ENCODE peak calls at places on chromosomes 12 and 14, in four cellular contexts. One of them, this sample, is unnamed.

GRCh38 chr14:101480022-101480746 is 81.1 kb upstream of the DIO3 start:
- DNase-seq in stomach: peak
- DNase-seq in sigmoid colon: peak
- DNase-seq in brain microvascular endothelial cell: no peak
- DNase-seq in this sample: no peak

GRCh38 chr14:37508500-37508899 is 86.5 kb downstream of the FOXA1 start:
- DNase-seq in sigmoid colon: no peak
- DNase-seq in stomach: no peak
- DNase-seq in brain microvascular endothelial cell: no peak
- DNase-seq in this sample: peak

GRCh38 chr12:57726151-57726883 is 12.2 kb downstream of the AGAP2 start:
- DNase-seq in stomach: peak
- DNase-seq in sigmoid colon: peak
- DNase-seq in brain microvascular endothelial cell: peak
- DNase-seq in this sample: peak

GRCh38 chr12:124929649-124930419 is 15.4 kb upstream of the UBC start:
- DNase-seq in brain microvascular endothelial cell: no peak
- DNase-seq in sigmoid colon: peak
- DNase-seq in stomach: no peak
- DNase-seq in this sample: no peak

GRCh38 chr14:31510855-31511254 is 23.0 kb upstream of the GPR33 start:
- DNase-seq in stomach: no peak
- DNase-seq in brain microvascular endothelial cell: no peak
- DNase-seq in sigmoid colon: no peak
- DNase-seq in this sample: no peak

GRCh38 chr14:46717211-46717610 is 65.6 kb upstream of the RPL10L start:
- DNase-seq in sigmoid colon: no peak
- DNase-seq in stomach: no peak
- DNase-seq in brain microvascular endothelial cell: peak
- DNase-seq in this sample: no peak

GRCh38 chr14:103169954-103170353 is 46.7 kb downstream of the TNFAIP2 start:
- DNase-seq in stomach: no peak
- DNase-seq in sigmoid colon: no peak
- DNase-seq in brain microvascular endothelial cell: no peak
- DNase-seq in this sample: no peak

GRCh38 chr12:126349383-126349782 is 1284.1 kb downstream of the AACS start:
- DNase-seq in stomach: no peak
- DNase-seq in sigmoid colon: no peak
- DNase-seq in brain microvascular endothelial cell: no peak
- DNase-seq in this sample: no peak

GRCh38 chr14:104186575-104186974 is 48.2 kb downstream of the KIF26A start:
- DNase-seq in sigmoid colon: no peak
- DNase-seq in brain microvascular endothelial cell: no peak
- DNase-seq in stomach: no peak
- DNase-seq in this sample: no peak

GRCh38 chr12:120204171-120204570 is 3.3 kb upstream of the RPLP0 start:
- DNase-seq in sigmoid colon: no peak
- DNase-seq in brain microvascular endothelial cell: no peak
- DNase-seq in stomach: no peak
- DNase-seq in this sample: no peak

GRCh38 chr12:121172145-121172544 is 37.8 kb upstream of the P2RX4 start:
- DNase-seq in stomach: no peak
- DNase-seq in sigmoid colon: no peak
- DNase-seq in brain microvascular endothelial cell: no peak
- DNase-seq in this sample: no peak

GRCh38 chr12:115752913-115753726 is 524.4 kb downstream of the MED13L start:
- DNase-seq in sigmoid colon: no peak
- DNase-seq in stomach: peak
- DNase-seq in brain microvascular endothelial cell: peak
- DNase-seq in this sample: peak

GRCh38 chr14:23034498-23035302 is at the start of gene PSMB5:
- DNase-seq in stomach: peak
- DNase-seq in brain microvascular endothelial cell: peak
- DNase-seq in sigmoid colon: peak
- DNase-seq in this sample: peak

GRCh38 chr14:97366400-97366799 is 569.2 kb downstream of the VRK1 start:
- DNase-seq in brain microvascular endothelial cell: no peak
- DNase-seq in stomach: no peak
- DNase-seq in sigmoid colon: no peak
- DNase-seq in this sample: no peak

GRCh38 chr14:50052517-50052916 is 63.9 kb downstream of the VCPKMT start:
- DNase-seq in brain microvascular endothelial cell: no peak
- DNase-seq in sigmoid colon: no peak
- DNase-seq in stomach: no peak
- DNase-seq in this sample: no peak

GRCh38 chr12:47411961-47412360 is 293.9 kb downstream of the RPAP3 start:
- DNase-seq in sigmoid colon: no peak
- DNase-seq in stomach: no peak
- DNase-seq in brain microvascular endothelial cell: no peak
- DNase-seq in this sample: no peak

GRCh38 chr14:89669209-89669608 is 252.2 kb upstream of the FOXN3 start:
- DNase-seq in sigmoid colon: no peak
- DNase-seq in brain microvascular endothelial cell: no peak
- DNase-seq in stomach: no peak
- DNase-seq in this sample: no peak

GRCh38 chr14:60680511-60680910 is 31.2 kb upstream of the SIX1 start:
- DNase-seq in stomach: no peak
- DNase-seq in sigmoid colon: no peak
- DNase-seq in brain microvascular endothelial cell: no peak
- DNase-seq in this sample: no peak

GRCh38 chr12:132560421-132560830 is 50.0 kb downstream of the LRCOL1 start:
- DNase-seq in brain microvascular endothelial cell: no peak
- DNase-seq in stomach: peak
- DNase-seq in sigmoid colon: no peak
- DNase-seq in this sample: no peak

DNA sequence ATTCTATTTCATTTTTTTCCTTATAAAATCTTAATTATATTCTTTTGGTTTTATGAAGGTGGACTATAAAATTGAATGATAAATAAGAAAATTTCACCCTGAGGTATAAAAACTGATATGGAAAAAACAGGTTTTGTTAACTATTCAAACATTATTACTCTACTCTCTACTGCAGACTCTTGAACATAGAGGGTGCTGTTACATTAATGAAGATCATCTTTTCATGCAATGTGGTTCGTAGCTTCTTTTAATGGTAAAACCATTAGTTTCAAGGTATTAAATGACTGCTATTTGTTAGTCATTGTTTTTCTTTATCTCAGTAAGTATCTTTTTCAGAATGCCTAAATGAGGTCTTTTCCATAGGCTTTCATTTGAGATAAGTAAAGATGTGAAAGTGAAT is 510.4 kb downstream of the SLC16A7 start:
- DNase-seq in stomach: no peak
- DNase-seq in sigmoid colon: no peak
- DNase-seq in brain microvascular endothelial cell: no peak
- DNase-seq in this sample: peak
- TF ChIP-seq CTCF in stomach: no peak
- TF ChIP-seq CTCF in sigmoid colon: no peak
- TF ChIP-seq CTCF in brain microvascular endothelial cell: peak
- TF ChIP-seq CTCF in this sample: peak

GRCh38 chr14:56561586-56561985 is 18.0 kb upstream of the TMEM260 start:
- DNase-seq in stomach: no peak
- DNase-seq in brain microvascular endothelial cell: no peak
- DNase-seq in sigmoid colon: no peak
- DNase-seq in this sample: no peak

GRCh38 chr14:56552615-56553014 is 27.0 kb upstream of the TMEM260 start:
- DNase-seq in brain microvascular endothelial cell: no peak
- DNase-seq in stomach: no peak
- DNase-seq in sigmoid colon: no peak
- DNase-seq in this sample: no peak

GRCh38 chr14:56554301-56554700 is 25.3 kb upstream of the TMEM260 start:
- DNase-seq in sigmoid colon: no peak
- DNase-seq in stomach: no peak
- DNase-seq in brain microvascular endothelial cell: no peak
- DNase-seq in this sample: no peak

GRCh38 chr14:56555921-56556570 is 23.6 kb upstream of the TMEM260 start:
- DNase-seq in brain microvascular endothelial cell: no peak
- DNase-seq in stomach: no peak
- DNase-seq in sigmoid colon: no peak
- DNase-seq in this sample: peak
- H3K4me3 ChIP-seq in brain microvascular endothelial cell: no peak
- H3K4me3 ChIP-seq in stomach: no peak
- H3K4me3 ChIP-seq in sigmoid colon: no peak
- H3K4me3 ChIP-seq in this sample: no peak

DNA sequence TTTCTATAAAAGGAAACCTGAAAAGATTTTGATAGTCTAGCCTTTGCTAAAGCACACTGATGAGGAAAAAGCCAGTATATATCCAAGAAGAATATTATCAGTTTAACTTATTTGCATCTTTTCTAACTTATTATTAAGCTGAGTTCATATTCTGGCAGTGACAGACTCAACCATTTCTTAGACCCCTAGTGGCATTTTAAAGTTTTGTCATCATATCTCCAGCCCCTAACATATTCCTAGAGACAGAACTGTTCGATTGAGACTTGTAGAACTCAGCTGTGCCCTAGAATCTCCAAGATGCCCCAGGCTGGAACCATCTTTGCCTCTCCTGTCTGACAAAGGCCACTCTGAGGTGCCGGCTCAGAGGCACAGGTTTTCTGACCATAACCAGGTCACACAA is 365.6 kb downstream of the NELL2 start:
- DNase-seq in sigmoid colon: no peak
- DNase-seq in brain microvascular endothelial cell: no peak
- DNase-seq in stomach: no peak
- DNase-seq in this sample: no peak
- TF ChIP-seq CTCF in sigmoid colon: no peak
- TF ChIP-seq CTCF in brain microvascular endothelial cell: no peak
- TF ChIP-seq CTCF in stomach: no peak
- TF ChIP-seq CTCF in this sample: no peak

DNA sequence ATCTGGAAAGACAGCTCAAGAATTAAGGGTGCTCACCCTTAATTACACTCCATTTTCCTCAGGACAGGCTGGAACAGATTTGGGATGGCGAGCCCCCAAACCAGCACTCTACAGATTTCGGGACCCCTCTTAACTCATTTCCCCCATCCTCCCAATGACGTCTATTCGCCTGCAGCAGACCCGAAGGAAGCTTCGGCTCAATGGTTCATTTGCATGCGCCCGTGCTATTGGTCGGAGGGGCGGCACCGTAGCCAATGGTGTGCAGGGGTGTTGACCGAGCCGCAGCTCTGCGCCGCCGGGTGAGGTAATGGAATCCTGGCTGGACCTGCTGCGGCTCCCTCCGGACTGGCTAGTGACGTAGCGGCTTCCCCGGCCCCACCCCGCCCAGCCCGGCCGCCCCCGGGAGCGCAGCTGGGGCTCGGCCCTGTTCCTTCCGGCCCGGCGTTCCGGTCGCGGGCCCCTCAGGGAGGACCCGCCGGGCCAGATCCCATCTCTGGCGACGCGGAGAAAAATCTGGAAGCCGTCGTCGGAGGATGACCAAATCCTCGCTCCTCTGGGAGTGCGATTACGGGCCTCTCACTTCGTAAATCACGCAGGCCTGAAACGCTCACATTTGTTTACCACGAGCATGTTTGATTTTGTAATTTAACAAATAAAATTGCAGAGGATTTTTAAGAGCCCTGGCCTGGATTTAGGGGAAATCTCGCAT is 18.3 kb upstream of the NR4A1 start:
- DNase-seq in brain microvascular endothelial cell: peak
- DNase-seq in sigmoid colon: peak
- DNase-seq in stomach: peak
- DNase-seq in this sample: peak
- H3K4me3 ChIP-seq in brain microvascular endothelial cell: peak
- H3K4me3 ChIP-seq in sigmoid colon: peak
- H3K4me3 ChIP-seq in stomach: peak
- H3K4me3 ChIP-seq in this sample: peak